ENCODE peak calls at places on chromosomes 6 and 20, in eight cellular contexts. One of them, this sample, is unnamed.

GRCh38 chr6:106223300-106223930 is 102.1 kb downstream of the ATG5 start:
- DNase-seq in esophagus squamous epithelium: no peak
- DNase-seq in bronchial epithelial cell: peak
- DNase-seq in activated gamma-delta T cell: no peak
- DNase-seq in fibroblast of lung: peak
- DNase-seq in OCI-LY7: peak
- DNase-seq in GM20000: peak
- DNase-seq in H4: peak
- DNase-seq in this sample: peak

GRCh38 chr20:23148721-23149570 is 62.8 kb upstream of the CD93 start:
- DNase-seq in bronchial epithelial cell: no peak
- DNase-seq in H4: no peak
- DNase-seq in esophagus squamous epithelium: no peak
- DNase-seq in activated gamma-delta T cell: no peak
- DNase-seq in OCI-LY7: no peak
- DNase-seq in fibroblast of lung: no peak
- DNase-seq in GM20000: no peak
- DNase-seq in this sample: no peak

GRCh38 chr20:48613926-48614325 is 213.9 kb downstream of the PREX1 start:
- DNase-seq in fibroblast of lung: no peak
- DNase-seq in OCI-LY7: no peak
- DNase-seq in bronchial epithelial cell: no peak
- DNase-seq in activated gamma-delta T cell: no peak
- DNase-seq in GM20000: no peak
- DNase-seq in H4: no peak
- DNase-seq in esophagus squamous epithelium: no peak
- DNase-seq in this sample: no peak

GRCh38 chr6:11653028-11653583 is 115.6 kb downstream of the TMEM170B start:
- DNase-seq in OCI-LY7: no peak
- DNase-seq in GM20000: peak
- DNase-seq in activated gamma-delta T cell: no peak
- DNase-seq in bronchial epithelial cell: peak
- DNase-seq in esophagus squamous epithelium: no peak
- DNase-seq in fibroblast of lung: peak
- DNase-seq in H4: peak
- DNase-seq in this sample: no peak

GRCh38 chr20:57315964-57316480 is 13.6 kb upstream of the SPO11 start:
- DNase-seq in fibroblast of lung: no peak
- DNase-seq in activated gamma-delta T cell: no peak
- DNase-seq in bronchial epithelial cell: no peak
- DNase-seq in GM20000: no peak
- DNase-seq in H4: no peak
- DNase-seq in esophagus squamous epithelium: no peak
- DNase-seq in OCI-LY7: peak
- DNase-seq in this sample: no peak

GRCh38 chr20:57514273-57514751 is 10.6 kb downstream of the CTCFL start:
- DNase-seq in GM20000: peak
- DNase-seq in esophagus squamous epithelium: no peak
- DNase-seq in bronchial epithelial cell: peak
- DNase-seq in activated gamma-delta T cell: no peak
- DNase-seq in OCI-LY7: no peak
- DNase-seq in fibroblast of lung: peak
- DNase-seq in H4: peak
- DNase-seq in this sample: peak

GRCh38 chr6:109237082-109237985 is 142.0 kb downstream of the CEP57L1 start:
- DNase-seq in OCI-LY7: no peak
- DNase-seq in esophagus squamous epithelium: no peak
- DNase-seq in H4: no peak
- DNase-seq in activated gamma-delta T cell: no peak
- DNase-seq in fibroblast of lung: no peak
- DNase-seq in GM20000: no peak
- DNase-seq in bronchial epithelial cell: peak
- DNase-seq in this sample: no peak

GRCh38 chr20:63089051-63089907 is 82.5 kb upstream of the BHLHE23 start:
- DNase-seq in H4: no peak
- DNase-seq in OCI-LY7: no peak
- DNase-seq in bronchial epithelial cell: no peak
- DNase-seq in esophagus squamous epithelium: no peak
- DNase-seq in activated gamma-delta T cell: no peak
- DNase-seq in fibroblast of lung: no peak
- DNase-seq in GM20000: no peak
- DNase-seq in this sample: no peak

GRCh38 chr20:35776513-35777101 is 4.8 kb downstream of the PHF20 start:
- DNase-seq in esophagus squamous epithelium: no peak
- DNase-seq in H4: no peak
- DNase-seq in GM20000: no peak
- DNase-seq in OCI-LY7: no peak
- DNase-seq in activated gamma-delta T cell: no peak
- DNase-seq in fibroblast of lung: peak
- DNase-seq in bronchial epithelial cell: peak
- DNase-seq in this sample: no peak

GRCh38 chr20:58800134-58800650 is 50.5 kb downstream of the GNAS-AS1 start:
- DNase-seq in H4: no peak
- DNase-seq in bronchial epithelial cell: no peak
- DNase-seq in esophagus squamous epithelium: no peak
- DNase-seq in OCI-LY7: no peak
- DNase-seq in activated gamma-delta T cell: no peak
- DNase-seq in GM20000: no peak
- DNase-seq in fibroblast of lung: no peak
- DNase-seq in this sample: no peak

GRCh38 chr20:37349517-37350491 is 3.9 kb downstream of the SRC start:
- DNase-seq in GM20000: no peak
- DNase-seq in H4: no peak
- DNase-seq in activated gamma-delta T cell: no peak
- DNase-seq in esophagus squamous epithelium: no peak
- DNase-seq in fibroblast of lung: no peak
- DNase-seq in OCI-LY7: no peak
- DNase-seq in bronchial epithelial cell: no peak
- DNase-seq in this sample: no peak

This sample was measured in MM.1S.